ENCODE peak calls at places on chromosomes 2 and 18, in five cellular contexts. D, B, E, Y and L are unnamed samples.

GRCh38 chr2:9256147-9256546 is 49.5 kb downstream of the ASAP2 start:
- DNase-seq in B (no peak), D (no peak), E (no peak), Y (no peak), L (no peak)

GRCh38 chr18:77151791-77152517 is 19.4 kb upstream of the MBP start:
- DNase-seq in E (no peak), Y (no peak), D (no peak), B (no peak), L (no peak)

GRCh38 chr2:24509425-24509824 is 18.4 kb downstream of the NCOA1 start:
- DNase-seq in D (no peak), B (no peak), Y (no peak), E (no peak), L (no peak)

GRCh38 chr18:37346048-37346447 is 219.6 kb downstream of the CELF4 start:
- DNase-seq in B (no peak), D (no peak), E (no peak), Y (no peak), L (no peak)

GRCh38 chr2:44553456-44553855 is 191.7 kb downstream of the CAMKMT start:
- DNase-seq in B (no peak), D (no peak), Y (no peak), E (peak), L (no peak)

GRCh38 chr2:68577183-68577582 is 66.2 kb upstream of the PROKR1 start:
- DNase-seq in D (no peak), E (no peak), B (no peak), Y (no peak), L (no peak)

GRCh38 chr2:127423476-127423840 is 5.2 kb downstream of the PROC start:
- DNase-seq in Y (no peak), B (no peak), D (no peak), E (no peak), L (no peak)

GRCh38 chr2:177348090-177348489 is 44.5 kb upstream of the AGPS start:
- DNase-seq in D (no peak), Y (no peak), B (no peak), E (no peak), L (no peak)

GRCh38 chr2:8544786-8545631 is 136.8 kb upstream of the ID2 start:
- DNase-seq in B (peak), Y (peak), D (peak), E (peak), L (peak)

GRCh38 chr2:36708119-36708741 is 11.7 kb downstream of the VIT start:
- DNase-seq in Y (no peak), E (peak), B (no peak), D (no peak), L (no peak)

GRCh38 chr2:200525551-200525881 is 491 bp upstream of the SGO2 start:
- DNase-seq in Y (no peak), E (no peak), B (no peak), D (no peak), L (no peak)
- H3K27ac ChIP-seq in Y (peak), E (peak), B (peak), D (no peak), L (peak)

GRCh38 chr2:42060028-42060427 is 12.2 kb downstream of the PKDCC start:
- DNase-seq in B (no peak), Y (peak), E (no peak), D (no peak), L (no peak)
- H3K27ac ChIP-seq in B (peak), Y (peak), E (no peak), D (no peak), L (no peak)

DNA sequence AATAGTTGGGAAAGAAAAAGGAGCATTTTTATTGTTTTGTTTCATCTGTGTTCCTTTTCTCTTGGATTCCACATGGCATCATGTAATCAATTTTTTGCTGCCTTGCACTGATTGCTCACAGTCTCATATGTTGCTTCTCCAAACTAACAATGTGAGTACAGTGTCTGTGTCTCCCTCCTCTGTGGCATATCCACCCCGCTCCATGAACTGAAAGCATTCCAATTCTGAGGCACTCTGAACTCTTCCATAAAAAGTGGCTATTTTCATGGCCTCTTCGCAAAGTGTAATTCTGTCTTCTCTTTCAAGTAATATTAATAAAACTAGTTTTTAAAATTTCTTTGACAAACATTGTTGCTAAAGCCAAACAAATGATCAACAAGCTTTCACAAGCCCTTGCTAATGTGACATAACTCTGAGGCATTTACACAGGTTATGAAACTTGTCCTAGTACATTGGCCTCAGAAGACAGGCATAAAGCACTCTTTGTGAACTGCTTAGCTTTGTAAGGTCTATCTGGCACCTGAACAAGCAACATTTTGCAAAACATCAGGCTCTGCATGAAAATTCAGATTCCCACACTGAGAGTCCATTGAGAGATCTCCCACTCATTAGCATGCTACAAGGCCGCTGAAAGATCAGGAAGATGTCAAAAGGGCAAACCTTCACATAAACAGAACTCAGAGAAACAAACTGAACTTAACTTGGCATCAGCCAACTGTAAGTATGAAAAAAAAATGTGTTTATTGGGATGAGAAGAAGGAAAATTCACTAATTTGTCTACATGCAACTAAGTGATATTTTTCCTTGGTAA is 33.0 kb downstream of the GPR75 start:
- DNase-seq in B (no peak), Y (no peak), E (no peak), D (no peak), L (no peak)
- H3K27ac ChIP-seq in B (peak), Y (no peak), E (no peak), D (no peak), L (no peak)

GRCh38 chr2:27350106-27350693 is 6.4 kb downstream of the GTF3C2 start:
- DNase-seq in B (no peak), D (no peak), Y (no peak), E (no peak), L (no peak)
- H3K27ac ChIP-seq in B (no peak), D (no peak), Y (no peak), E (no peak), L (no peak)